ENCODE peak calls at places on chromosomes 16 and 17, in five cellular contexts. X, P, Y, Q and B are unnamed samples. For H3K36me3, the result is how much of the 10 kb centered on the place peaks cover.

GRCh38 chr16:11806721-11807120 is 9.7 kb upstream of the ZC3H7A start:
- DNase-seq in Q (no peak), P (no peak), Y (no peak), X (no peak), B (no peak)

GRCh38 chr17:63495471-63495870 is 18.6 kb downstream of the ACE start:
- DNase-seq in Y (no peak), Q (no peak), X (no peak), P (no peak), B (no peak)

GRCh38 chr16:67356372-67356771 is 29.8 kb downstream of the LRRC36 start:
- DNase-seq in Q (no peak), X (no peak), P (no peak), Y (no peak), B (peak)

GRCh38 chr16:14286381-14287230 is 215.5 kb downstream of the MRTFB start:
- DNase-seq in Y (no peak), Q (no peak), P (no peak), X (no peak), B (no peak)

GRCh38 chr17:61225178-61225577 is 174.5 kb upstream of the TBX2 start:
- DNase-seq in P (no peak), Y (no peak), Q (no peak), X (no peak), B (no peak)

GRCh38 chr16:48617711-48618148 is 7.8 kb upstream of the N4BP1 start:
- DNase-seq in P (no peak), Q (peak), X (no peak), Y (peak), B (no peak)

GRCh38 chr16:66845791-66846221 is 1.6 kb downstream of the CA7 start:
- DNase-seq in X (no peak), Q (no peak), Y (no peak), P (peak), B (no peak)

GRCh38 chr16:11665071-11665491 is 3.2 kb upstream of the SNN start:
- DNase-seq in Y (no peak), X (peak), P (no peak), Q (no peak), B (no peak)

GRCh38 chr17:50903604-50904521 is 37.7 kb upstream of the TOB1 start:
- DNase-seq in Q (no peak), X (no peak), P (no peak), Y (no peak), B (no peak)

GRCh38 chr17:30203471-30203981 is 32.0 kb downstream of the SLC6A4 start:
- DNase-seq in Q (no peak), Y (no peak), P (no peak), X (no peak), B (no peak)

GRCh38 chr17:65677932-65678331 is 116.5 kb upstream of the AXIN2 start:
- DNase-seq in P (no peak), X (no peak), Y (no peak), Q (no peak), B (no peak)

GRCh38 chr16:89307421-89307805 is 89.9 kb downstream of the ZNF778 start:
- DNase-seq in X (no peak), Y (no peak), P (no peak), Q (no peak), B (no peak)

GRCh38 chr17:16269658-16270057 is 52.6 kb downstream of the PIGL start:
- DNase-seq in Y (no peak), X (no peak), Q (no peak), P (no peak), B (no peak)

GRCh38 chr16:49750341-49751011 is 105.4 kb downstream of the ZNF423 start:
- DNase-seq in P (peak), Y (no peak), X (no peak), Q (no peak), B (no peak)

GRCh38 chr17:81276781-81277180 is 18.3 kb downstream of the SLC38A10 start:
- DNase-seq in X (no peak), Y (no peak), P (no peak), Q (no peak), B (no peak)

GRCh38 chr17:81277421-81277820 is 17.7 kb downstream of the SLC38A10 start:
- DNase-seq in Y (no peak), Q (peak), P (no peak), X (no peak), B (peak)

GRCh38 chr17:81278831-81279230 is 16.3 kb downstream of the SLC38A10 start:
- DNase-seq in P (no peak), Q (no peak), Y (no peak), X (no peak), B (no peak)

GRCh38 chr17:81279278-81280073 is 15.6 kb downstream of the SLC38A10 start:
- DNase-seq in P (no peak), X (no peak), Y (no peak), Q (no peak), B (no peak)

DNA sequence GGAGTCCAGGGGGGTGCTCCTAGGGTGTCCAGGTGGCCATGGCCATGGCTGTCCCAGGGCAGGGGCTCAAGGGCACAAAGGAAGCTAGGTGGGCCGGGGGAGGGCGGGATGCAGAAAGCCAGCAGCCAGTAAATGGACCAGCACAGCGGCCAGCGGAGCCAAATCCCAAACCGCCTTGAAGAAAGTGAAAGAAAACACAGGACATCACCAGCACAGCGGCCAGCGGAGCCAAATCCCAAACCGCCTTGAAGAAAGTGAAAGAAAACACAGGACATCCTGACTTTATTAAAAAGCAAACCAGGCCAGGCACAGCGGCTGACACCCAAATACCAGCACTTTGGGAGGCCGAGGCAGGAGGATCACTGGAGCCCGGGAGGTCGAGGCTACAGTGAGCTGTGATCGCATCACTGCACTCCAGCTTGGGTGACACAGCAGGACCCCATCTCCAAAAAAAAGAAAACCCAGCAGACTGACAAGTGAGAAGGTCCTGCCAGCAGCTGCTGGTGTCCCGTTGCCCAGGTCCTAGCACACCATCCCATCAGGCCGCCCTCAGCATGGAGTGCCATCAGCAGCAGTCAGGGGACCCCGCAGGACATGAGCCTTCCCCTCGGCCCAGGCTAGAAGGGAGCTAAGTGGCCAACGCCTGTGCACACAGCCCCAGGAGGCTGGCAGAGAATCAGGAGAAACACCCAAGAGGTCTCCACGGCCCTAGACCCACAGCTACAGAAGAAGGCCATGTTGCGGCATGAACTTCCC is 17.0 kb downstream of the SLC38A10 start:
- DNase-seq in X (no peak), P (no peak), Q (no peak), Y (no peak), B (no peak)
- H3K36me3 ChIP-seq in X (half or more), P (half or more), Q (under half), Y (half or more), B (half or more)

GRCh38 chr17:36494674-36495073 is 8.2 kb downstream of the ZNHIT3 start:
- DNase-seq in Y (no peak), X (no peak), Q (no peak), P (no peak), B (no peak)

GRCh38 chr17:36498155-36498554 is 11.7 kb downstream of the ZNHIT3 start:
- DNase-seq in Q (no peak), X (no peak), P (no peak), Y (no peak), B (no peak)

GRCh38 chr17:36493956-36494355 is 7.5 kb downstream of the ZNHIT3 start:
- DNase-seq in X (no peak), Q (no peak), Y (no peak), P (no peak), B (no peak)

GRCh38 chr17:36495076-36495578 is 8.6 kb downstream of the ZNHIT3 start:
- DNase-seq in X (no peak), Q (no peak), P (no peak), Y (no peak), B (no peak)

GRCh38 chr17:36496018-36496789 is 9.7 kb downstream of the ZNHIT3 start:
- DNase-seq in Y (no peak), Q (no peak), P (no peak), X (no peak), B (no peak)
- H3K36me3 ChIP-seq in Y (half or more), Q (under half), P (half or more), X (half or more), B (half or more)

GRCh38 chr17:59699218-59699617 is 8.0 kb downstream of the PTRH2 start:
- DNase-seq in Y (no peak), P (no peak), Q (no peak), X (no peak), B (no peak)
- H3K36me3 ChIP-seq in Y (half or more), P (under half), Q (under half), X (half or more), B (under half)

GRCh38 chr16:2449118-2449517 is 10.8 kb upstream of the TEDC2 start:
- DNase-seq in P (no peak), Q (no peak), X (no peak), Y (no peak), B (no peak)
- H3K36me3 ChIP-seq in P (under half), Q (under half), X (half or more), Y (half or more), B (under half)